ENCODE peak calls at places on chromosomes 4 and X, in seven cellular contexts. One of them, this sample, is unnamed.

GRCh38 chrX:22164770-22165388 is 107.8 kb upstream of the CBLL2 start:
- DNase-seq in neuronal stem cell: no peak
- DNase-seq in SK-N-SH: no peak
- DNase-seq in OCI-LY7: no peak
- DNase-seq in GM23248: peak
- DNase-seq in fibroblast of lung: peak
- DNase-seq in HepG2: no peak
- DNase-seq in this sample: no peak

GRCh38 chrX:55710701-55711100 is 6.8 kb upstream of the RRAGB start:
- DNase-seq in neuronal stem cell: no peak
- DNase-seq in SK-N-SH: no peak
- DNase-seq in OCI-LY7: no peak
- DNase-seq in GM23248: peak
- DNase-seq in fibroblast of lung: peak
- DNase-seq in HepG2: no peak
- DNase-seq in this sample: no peak

GRCh38 chrX:12657881-12658280 is 133.3 kb upstream of the PRPS2 start:
- DNase-seq in neuronal stem cell: no peak
- DNase-seq in SK-N-SH: no peak
- DNase-seq in OCI-LY7: no peak
- DNase-seq in GM23248: no peak
- DNase-seq in fibroblast of lung: no peak
- DNase-seq in HepG2: no peak
- DNase-seq in this sample: no peak

GRCh38 chr4:20181926-20182325 is 69.8 kb upstream of the SLIT2 start:
- DNase-seq in neuronal stem cell: no peak
- DNase-seq in SK-N-SH: no peak
- DNase-seq in OCI-LY7: no peak
- DNase-seq in GM23248: no peak
- DNase-seq in fibroblast of lung: peak
- DNase-seq in HepG2: no peak
- DNase-seq in this sample: no peak

GRCh38 chrX:19017271-19017670 is 33.4 kb upstream of the PHKA2 start:
- DNase-seq in neuronal stem cell: peak
- DNase-seq in SK-N-SH: peak
- DNase-seq in OCI-LY7: peak
- DNase-seq in GM23248: peak
- DNase-seq in fibroblast of lung: peak
- DNase-seq in HepG2: peak
- DNase-seq in this sample: peak

GRCh38 chr4:142516686-142517145 is 329.4 kb downstream of the INPP4B start:
- DNase-seq in neuronal stem cell: no peak
- DNase-seq in SK-N-SH: no peak
- DNase-seq in OCI-LY7: no peak
- DNase-seq in GM23248: peak
- DNase-seq in fibroblast of lung: peak
- DNase-seq in HepG2: no peak
- DNase-seq in this sample: peak

GRCh38 chrX:77949840-77950239 is 19.6 kb downstream of the PGAM4 start:
- DNase-seq in neuronal stem cell: no peak
- DNase-seq in SK-N-SH: no peak
- DNase-seq in OCI-LY7: no peak
- DNase-seq in GM23248: no peak
- DNase-seq in fibroblast of lung: no peak
- DNase-seq in HepG2: no peak
- DNase-seq in this sample: no peak

GRCh38 chr4:17166954-17167353 is 268.5 kb upstream of the LDB2 start:
- DNase-seq in neuronal stem cell: no peak
- DNase-seq in SK-N-SH: no peak
- DNase-seq in OCI-LY7: no peak
- DNase-seq in GM23248: peak
- DNase-seq in fibroblast of lung: peak
- DNase-seq in HepG2: no peak
- DNase-seq in this sample: no peak

GRCh38 chr4:16833722-16834121 is 64.7 kb downstream of the LDB2 start:
- DNase-seq in neuronal stem cell: no peak
- DNase-seq in SK-N-SH: no peak
- DNase-seq in OCI-LY7: no peak
- DNase-seq in GM23248: no peak
- DNase-seq in fibroblast of lung: no peak
- DNase-seq in HepG2: peak
- DNase-seq in this sample: no peak

GRCh38 chrX:71603618-71604017 is 14.7 kb downstream of the CXCR3 start:
- DNase-seq in neuronal stem cell: no peak
- DNase-seq in SK-N-SH: no peak
- DNase-seq in OCI-LY7: no peak
- DNase-seq in GM23248: peak
- DNase-seq in fibroblast of lung: no peak
- DNase-seq in HepG2: no peak
- DNase-seq in this sample: no peak

GRCh38 chrX:2188316-2188715 is 312.5 kb downstream of the DHRSX start:
- DNase-seq in neuronal stem cell: no peak
- DNase-seq in SK-N-SH: no peak
- DNase-seq in OCI-LY7: no peak
- DNase-seq in GM23248: no peak
- DNase-seq in fibroblast of lung: no peak
- DNase-seq in HepG2: peak
- DNase-seq in this sample: no peak

GRCh38 chrX:13938053-13938765 is 91.5 kb downstream of the GEMIN8 start:
- DNase-seq in neuronal stem cell: peak
- DNase-seq in SK-N-SH: peak
- DNase-seq in OCI-LY7: no peak
- DNase-seq in GM23248: peak
- DNase-seq in fibroblast of lung: peak
- DNase-seq in HepG2: no peak
- DNase-seq in this sample: peak

GRCh38 chr4:75904086-75904485 is 1.8 kb upstream of the PPEF2 start:
- DNase-seq in neuronal stem cell: no peak
- DNase-seq in SK-N-SH: no peak
- DNase-seq in OCI-LY7: no peak
- DNase-seq in GM23248: no peak
- DNase-seq in fibroblast of lung: no peak
- DNase-seq in HepG2: no peak
- DNase-seq in this sample: no peak

GRCh38 chrX:110133735-110134370 is 130.9 kb downstream of the TMEM164 start:
- DNase-seq in neuronal stem cell: no peak
- DNase-seq in SK-N-SH: no peak
- DNase-seq in OCI-LY7: no peak
- DNase-seq in GM23248: no peak
- DNase-seq in fibroblast of lung: no peak
- DNase-seq in HepG2: no peak
- DNase-seq in this sample: no peak

GRCh38 chr4:14022428-14022827 is 394.9 kb upstream of the BOD1L1 start:
- DNase-seq in neuronal stem cell: no peak
- DNase-seq in SK-N-SH: no peak
- DNase-seq in OCI-LY7: no peak
- DNase-seq in GM23248: peak
- DNase-seq in fibroblast of lung: peak
- DNase-seq in HepG2: no peak
- DNase-seq in this sample: no peak

GRCh38 chr4:106238819-106239420 is 77.1 kb downstream of the TBCK start:
- DNase-seq in neuronal stem cell: peak
- DNase-seq in SK-N-SH: peak
- DNase-seq in OCI-LY7: peak
- DNase-seq in GM23248: peak
- DNase-seq in fibroblast of lung: peak
- DNase-seq in HepG2: peak
- DNase-seq in this sample: peak

GRCh38 chr4:147727476-147728028 is 4.3 kb upstream of the ARHGAP10 start:
- DNase-seq in neuronal stem cell: no peak
- DNase-seq in SK-N-SH: no peak
- DNase-seq in OCI-LY7: no peak
- DNase-seq in GM23248: peak
- DNase-seq in fibroblast of lung: no peak
- DNase-seq in HepG2: no peak
- DNase-seq in this sample: no peak

GRCh38 chrX:1778817-1779216 is 164.0 kb downstream of the ASMT start:
- DNase-seq in neuronal stem cell: no peak
- DNase-seq in SK-N-SH: no peak
- DNase-seq in OCI-LY7: no peak
- DNase-seq in GM23248: no peak
- DNase-seq in fibroblast of lung: peak
- DNase-seq in HepG2: no peak
- DNase-seq in this sample: no peak

GRCh38 chr4:76087007-76087769 is 12.7 kb downstream of the ART3 start:
- DNase-seq in neuronal stem cell: peak
- DNase-seq in SK-N-SH: peak
- DNase-seq in OCI-LY7: no peak
- DNase-seq in GM23248: peak
- DNase-seq in fibroblast of lung: peak
- DNase-seq in HepG2: peak
- DNase-seq in this sample: peak

GRCh38 chr4:81084029-81084428 is 53.5 kb downstream of the BMP3 start:
- DNase-seq in neuronal stem cell: no peak
- DNase-seq in SK-N-SH: no peak
- DNase-seq in OCI-LY7: no peak
- DNase-seq in GM23248: peak
- DNase-seq in fibroblast of lung: peak
- DNase-seq in HepG2: peak
- DNase-seq in this sample: no peak

GRCh38 chr4:32775049-32775448 is 2054.9 kb downstream of the PCDH7 start:
- DNase-seq in neuronal stem cell: peak
- DNase-seq in SK-N-SH: peak
- DNase-seq in OCI-LY7: peak
- DNase-seq in GM23248: no peak
- DNase-seq in fibroblast of lung: peak
- DNase-seq in HepG2: peak
- DNase-seq in this sample: peak

GRCh38 chr4:145679520-145679919 is 426 bp upstream of the C4orf51 start:
- DNase-seq in neuronal stem cell: no peak
- DNase-seq in SK-N-SH: no peak
- DNase-seq in OCI-LY7: no peak
- DNase-seq in GM23248: peak
- DNase-seq in fibroblast of lung: peak
- DNase-seq in HepG2: peak
- DNase-seq in this sample: no peak

GRCh38 chr4:98625920-98626319 is 32.5 kb downstream of the TSPAN5 start:
- DNase-seq in neuronal stem cell: no peak
- DNase-seq in SK-N-SH: no peak
- DNase-seq in OCI-LY7: no peak
- DNase-seq in GM23248: peak
- DNase-seq in fibroblast of lung: no peak
- DNase-seq in HepG2: no peak
- DNase-seq in this sample: no peak

DNA sequence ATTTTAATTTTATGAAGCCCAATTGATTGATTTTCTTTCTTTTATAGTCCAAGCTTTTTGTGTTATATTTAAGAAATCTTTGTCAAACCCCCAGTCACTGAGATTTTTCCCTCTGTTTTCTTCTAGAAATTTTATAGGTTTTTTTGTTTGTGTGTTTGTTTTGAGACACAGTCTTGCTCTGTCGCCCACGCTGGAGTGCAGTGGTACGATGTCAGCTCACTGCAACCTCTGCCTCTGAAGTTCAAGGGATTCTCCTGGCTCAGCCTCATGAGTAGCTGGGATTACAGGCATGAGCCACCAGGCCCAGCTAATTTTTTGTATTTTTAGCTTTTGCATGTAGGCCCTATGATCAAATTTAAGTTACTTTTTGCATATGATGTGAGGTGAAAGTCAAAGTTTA is 20.9 kb upstream of the FBXW7 start:
- DNase-seq in neuronal stem cell: no peak
- DNase-seq in SK-N-SH: no peak
- DNase-seq in OCI-LY7: no peak
- DNase-seq in GM23248: no peak
- DNase-seq in fibroblast of lung: no peak
- DNase-seq in HepG2: no peak
- DNase-seq in this sample: no peak
- H2AFZ ChIP-seq in neuronal stem cell: no peak
- H2AFZ ChIP-seq in SK-N-SH: no peak
- H2AFZ ChIP-seq in OCI-LY7: peak
- H2AFZ ChIP-seq in GM23248: no peak
- H2AFZ ChIP-seq in fibroblast of lung: no peak
- H2AFZ ChIP-seq in HepG2: peak
- H2AFZ ChIP-seq in this sample: no peak

GRCh38 chrX:97882306-97882705 is 998.6 kb downstream of the RPA4 start:
- DNase-seq in neuronal stem cell: no peak
- DNase-seq in SK-N-SH: no peak
- DNase-seq in OCI-LY7: no peak
- DNase-seq in GM23248: no peak
- DNase-seq in fibroblast of lung: no peak
- DNase-seq in HepG2: no peak
- DNase-seq in this sample: no peak

GRCh38 chrX:97876697-97877407 is 993.1 kb downstream of the RPA4 start:
- DNase-seq in neuronal stem cell: no peak
- DNase-seq in SK-N-SH: no peak
- DNase-seq in OCI-LY7: no peak
- DNase-seq in GM23248: peak
- DNase-seq in fibroblast of lung: peak
- DNase-seq in HepG2: no peak
- DNase-seq in this sample: no peak
- H2AFZ ChIP-seq in neuronal stem cell: no peak
- H2AFZ ChIP-seq in SK-N-SH: no peak
- H2AFZ ChIP-seq in OCI-LY7: no peak
- H2AFZ ChIP-seq in GM23248: no peak
- H2AFZ ChIP-seq in fibroblast of lung: no peak
- H2AFZ ChIP-seq in HepG2: no peak
- H2AFZ ChIP-seq in this sample: no peak

GRCh38 chr4:26005764-26006163 is 91.7 kb downstream of the SMIM20 start:
- DNase-seq in neuronal stem cell: no peak
- DNase-seq in SK-N-SH: no peak
- DNase-seq in OCI-LY7: no peak
- DNase-seq in GM23248: no peak
- DNase-seq in fibroblast of lung: no peak
- DNase-seq in HepG2: no peak
- DNase-seq in this sample: no peak
- H2AFZ ChIP-seq in neuronal stem cell: no peak
- H2AFZ ChIP-seq in SK-N-SH: no peak
- H2AFZ ChIP-seq in OCI-LY7: no peak
- H2AFZ ChIP-seq in GM23248: no peak
- H2AFZ ChIP-seq in fibroblast of lung: no peak
- H2AFZ ChIP-seq in HepG2: peak
- H2AFZ ChIP-seq in this sample: no peak

DNA sequence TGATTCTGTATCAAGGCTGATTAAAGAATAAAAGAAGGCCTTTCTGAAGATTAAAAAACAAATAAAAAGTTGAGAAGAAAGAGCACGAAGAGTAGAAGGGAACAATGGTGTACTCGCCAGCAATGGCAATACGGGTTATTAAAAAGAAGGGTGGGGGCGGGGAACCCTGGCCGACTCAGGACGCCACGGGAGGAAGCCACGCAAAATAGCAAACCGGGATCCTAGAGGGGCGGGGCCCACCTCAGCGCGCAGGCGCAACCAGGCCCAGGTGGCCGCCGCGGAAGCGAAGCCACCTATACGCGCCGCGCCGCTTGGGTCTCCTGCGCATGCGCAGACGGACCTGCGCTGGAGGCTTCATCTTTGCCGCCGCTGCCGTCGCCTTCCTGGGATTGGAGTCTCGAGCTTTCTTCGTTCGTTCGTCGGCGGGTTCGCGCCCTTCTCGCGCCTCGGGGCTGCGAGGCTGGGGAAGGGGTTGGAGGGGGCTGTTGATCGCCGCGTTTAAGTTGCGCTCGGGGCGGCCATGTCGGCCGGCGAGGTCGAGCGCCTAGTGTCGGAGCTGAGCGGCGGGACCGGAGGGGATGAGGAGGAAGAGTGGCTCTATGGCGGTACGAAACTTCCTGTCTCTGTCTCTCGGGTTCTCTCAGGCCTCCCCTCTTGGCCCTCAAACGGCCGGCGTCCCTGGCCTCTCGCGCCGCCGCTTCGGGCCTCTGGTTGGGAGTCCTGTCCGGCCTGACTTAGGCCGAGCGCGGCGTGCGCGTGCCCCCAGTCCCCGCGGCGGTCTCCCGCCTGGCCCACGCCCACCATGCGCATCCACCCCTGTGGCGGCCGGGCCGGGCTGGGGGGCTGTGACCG is at the start of gene FIP1L1:
- DNase-seq in neuronal stem cell: peak
- DNase-seq in SK-N-SH: peak
- DNase-seq in OCI-LY7: peak
- DNase-seq in GM23248: peak
- DNase-seq in fibroblast of lung: peak
- DNase-seq in HepG2: peak
- DNase-seq in this sample: peak
- H2AFZ ChIP-seq in neuronal stem cell: peak
- H2AFZ ChIP-seq in SK-N-SH: peak
- H2AFZ ChIP-seq in OCI-LY7: peak
- H2AFZ ChIP-seq in GM23248: peak
- H2AFZ ChIP-seq in fibroblast of lung: peak
- H2AFZ ChIP-seq in HepG2: peak
- H2AFZ ChIP-seq in this sample: peak

This sample was measured in neural progenitor cell.